ENCODE peak calls at places on chromosomes 6 and 20, in five cellular contexts. I is gastrocnemius medialis, Q is lower lobe of right lung, W is adrenal gland, C is PC-3. U is an unnamed sample. For H3K36me3, the result is how much of the 10 kb centered on the place peaks cover.

GRCh38 chr6:89264296-89264695 is 47.1 kb upstream of the GABRR1 start:
- DNase-seq in I (no peak), Q (no peak), W (no peak), C (no peak), U (no peak)

GRCh38 chr20:37469531-37469930 is 51.5 kb upstream of the NNAT start:
- DNase-seq in C (no peak), W (no peak), I (no peak), Q (no peak), U (no peak)

GRCh38 chr6:28370440-28370839 is 20.7 kb downstream of the ZKSCAN3 start:
- DNase-seq in W (no peak), Q (no peak), C (no peak), I (no peak), U (no peak)

GRCh38 chr20:21315138-21315537 is 12.0 kb downstream of the XRN2 start:
- DNase-seq in W (peak), Q (no peak), I (no peak), C (no peak), U (no peak)

GRCh38 chr6:112636650-112637260 is 289.6 kb downstream of the RFPL4B start:
- DNase-seq in C (peak), I (no peak), W (no peak), Q (no peak), U (no peak)

GRCh38 chr6:11384531-11385309 is 152.3 kb upstream of the NEDD9 start:
- DNase-seq in I (no peak), C (no peak), W (no peak), Q (no peak), U (no peak)

GRCh38 chr20:48747840-48748416 is 79.9 kb downstream of the PREX1 start:
- DNase-seq in W (no peak), C (no peak), I (no peak), Q (no peak), U (no peak)

GRCh38 chr6:163806761-163807499 is 392.4 kb downstream of the QKI start:
- DNase-seq in Q (no peak), W (no peak), I (no peak), C (no peak), U (no peak)

GRCh38 chr6:15287670-15288069 is 41.8 kb downstream of the JARID2 start:
- DNase-seq in Q (no peak), C (no peak), I (no peak), W (no peak), U (no peak)

GRCh38 chr20:3146732-3147341 is 12.8 kb downstream of the FASTKD5 start:
- DNase-seq in I (no peak), C (no peak), Q (no peak), W (no peak), U (no peak)
- H3K36me3 ChIP-seq in I (under half), C (under half), Q (half or more), W (under half), U (under half)

DNA sequence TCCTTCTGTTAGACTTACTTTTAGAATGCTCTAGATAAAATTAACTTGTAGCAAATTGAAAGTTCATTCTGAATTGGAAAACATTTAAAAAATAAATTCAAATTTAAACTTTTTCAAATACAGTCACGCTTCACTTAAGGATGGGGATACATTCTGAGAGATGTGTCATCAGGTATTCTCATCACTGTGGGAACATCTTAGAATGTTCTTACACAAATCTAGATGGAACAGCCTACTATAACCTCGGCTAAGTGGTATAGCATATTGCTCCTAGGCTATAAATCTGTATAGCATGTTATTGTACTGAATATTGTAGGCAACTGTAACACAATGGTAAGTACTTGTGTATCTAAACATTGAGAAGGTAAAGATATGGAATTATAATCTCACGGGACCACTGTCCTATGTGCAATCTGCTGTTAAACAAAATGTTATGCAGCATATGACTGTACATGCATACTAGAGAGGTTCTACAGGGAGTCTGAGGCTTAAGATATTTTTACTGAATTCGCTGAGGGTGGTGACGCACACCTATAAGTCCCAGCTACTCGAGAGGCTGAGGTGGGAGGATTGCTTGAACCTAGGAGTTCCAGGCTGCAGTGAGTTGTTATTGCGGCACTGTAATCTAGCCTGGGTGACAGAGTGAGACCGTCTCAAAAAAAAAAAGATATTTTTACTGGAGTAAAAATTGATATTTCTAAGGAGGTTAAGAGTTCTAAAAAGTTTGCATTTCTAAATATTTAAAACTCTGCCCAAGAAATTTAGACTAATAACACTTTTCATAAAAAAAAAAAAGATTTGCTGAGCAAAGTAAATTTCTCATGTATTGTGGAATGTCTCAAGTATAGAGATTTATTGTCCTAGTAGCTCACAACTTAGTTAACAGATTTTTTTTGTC is 87.3 kb upstream of the TULP1 start:
- DNase-seq in C (no peak), Q (no peak), I (no peak), W (no peak), U (no peak)
- H3K4me3 ChIP-seq in C (no peak), Q (no peak), I (peak), W (no peak), U (no peak)

DNA sequence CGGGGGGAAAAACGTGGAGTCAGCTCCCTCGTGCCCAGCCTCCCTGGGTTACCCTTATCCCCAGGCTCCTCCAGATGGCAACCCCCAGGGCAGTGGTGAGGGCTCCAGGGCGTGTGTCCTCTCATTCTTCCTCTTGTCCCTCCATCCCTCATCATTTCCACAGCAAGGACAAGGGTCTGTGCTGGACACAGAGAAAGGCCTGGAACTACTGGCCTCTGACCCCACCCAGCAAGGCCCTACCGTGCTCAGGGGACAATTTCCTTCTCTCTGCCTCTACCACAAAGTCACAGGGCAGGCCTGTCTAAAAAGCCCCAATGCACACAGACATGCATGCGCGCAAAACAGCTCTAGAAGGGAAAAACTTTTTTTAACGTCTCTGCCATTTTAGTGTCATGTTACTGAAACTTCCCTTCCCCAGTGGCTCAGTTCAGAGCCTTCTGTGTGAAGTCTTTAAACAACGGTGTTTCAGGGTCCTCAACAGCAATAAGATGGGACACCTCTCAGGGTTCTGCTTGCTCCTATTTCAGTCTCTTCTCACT is 1.1 kb upstream of the SLC35B2 start:
- DNase-seq in Q (no peak), I (no peak), C (no peak), W (no peak), U (no peak)
- H3K36me3 ChIP-seq in Q (under half), I (under half), C (under half), W (under half), U (under half)

DNA sequence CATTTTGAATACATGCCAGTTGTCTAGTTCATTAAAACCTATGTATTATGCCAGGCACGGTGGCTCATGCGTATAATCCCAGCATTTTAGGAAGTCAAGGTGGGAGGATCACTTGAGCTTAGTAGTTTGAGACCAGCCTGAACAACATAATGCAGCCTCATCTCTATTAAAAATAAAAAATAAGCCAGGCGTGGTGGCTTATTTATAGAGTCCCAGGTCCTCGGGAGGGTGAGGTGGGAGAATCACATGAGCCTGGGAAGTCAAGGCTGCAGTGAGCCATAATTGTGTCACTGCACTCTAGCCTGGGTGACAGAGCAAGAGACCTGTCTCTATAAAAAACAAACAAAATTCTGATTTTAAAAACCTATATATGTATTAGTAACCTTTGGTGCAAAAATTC is 27.5 kb downstream of the ORC3 start:
- DNase-seq in I (peak), Q (no peak), C (no peak), W (peak), U (no peak)
- H3K4me3 ChIP-seq in I (no peak), Q (no peak), C (no peak), W (no peak), U (no peak)

GRCh38 chr6:35059606-35060355 is 81.4 kb downstream of the TCP11 start:
- DNase-seq in Q (no peak), I (no peak), W (no peak), C (no peak), U (no peak)
- H3K36me3 ChIP-seq in Q (half or more), I (under half), W (under half), C (under half), U (under half)

GRCh38 chr20:35240914-35241293 is 14.4 kb downstream of the MMP24 start:
- DNase-seq in I (no peak), Q (no peak), C (no peak), W (no peak), U (no peak)
- H3K4me3 ChIP-seq in I (no peak), Q (no peak), C (no peak), W (no peak), U (no peak)

DNA sequence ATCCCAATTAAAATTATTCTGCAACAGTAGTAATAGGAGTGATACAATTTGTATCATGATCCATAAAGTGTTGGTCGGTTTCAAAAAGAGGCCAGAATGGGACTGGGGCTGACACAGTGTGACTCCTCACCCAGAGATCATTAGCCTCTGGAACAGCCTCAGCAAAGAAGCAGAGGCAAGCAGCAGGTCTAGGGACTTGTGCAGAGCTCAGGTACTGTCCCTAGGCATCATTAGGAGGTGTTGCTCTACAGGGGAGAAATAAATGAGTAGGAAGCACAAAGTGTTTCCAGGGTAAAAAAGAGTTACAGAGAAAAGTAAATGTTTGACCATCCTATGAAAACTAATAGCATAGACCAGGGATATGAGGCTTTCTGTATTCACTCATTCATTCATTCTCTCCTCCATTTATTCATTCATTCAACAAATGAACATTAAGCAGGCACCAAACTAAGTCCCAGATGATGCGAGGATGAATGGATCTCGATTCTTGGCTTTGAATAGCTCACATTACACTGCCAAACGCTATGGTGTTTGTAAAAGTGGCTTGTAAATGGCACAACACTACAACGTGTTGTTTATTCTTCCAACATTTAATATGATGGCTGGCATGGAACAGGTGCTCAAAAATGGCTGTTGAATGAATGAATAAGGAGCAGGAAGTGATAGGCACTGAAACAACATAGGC is 17.4 kb upstream of the SLC16A10 start:
- DNase-seq in C (no peak), W (no peak), I (no peak), Q (no peak), U (no peak)
- H3K36me3 ChIP-seq in C (under half), W (under half), I (under half), Q (under half), U (under half)